ENCODE peak calls at places on chromosome 15, in five cellular contexts. Q is IMR-90, R is fibroblast of lung, U is MM.1S, G is thoracic aorta. E is an unnamed sample.
A peak's percentile ranks its signal among the peaks of the same experiment; 100 is the strongest.

GRCh38 chr15:92958105-92958504 is 58.0 kb downstream of the CHD2 start:
- DNase-seq in Q (peak; percentile 39), R (peak; percentile 92), U (no peak), G (no peak), E (no peak)

GRCh38 chr15:85828026-85828597 is 33.4 kb upstream of the KLHL25 start:
- DNase-seq in Q (no peak), R (no peak), U (no peak), G (no peak), E (no peak)

GRCh38 chr15:64111679-64112050 is 15.9 kb downstream of the SNX1 start:
- DNase-seq in Q (no peak), R (no peak), U (no peak), G (no peak), E (no peak)

GRCh38 chr15:96337354-96337990 is 7.0 kb downstream of the NR2F2 start:
- DNase-seq in Q (no peak), R (peak; percentile 31), U (no peak), G (no peak), E (no peak)

GRCh38 chr15:57149196-57149595 is 227.1 kb upstream of the CGNL1 start:
- DNase-seq in Q (peak; percentile 51), R (peak; percentile 38), U (no peak), G (no peak), E (no peak)

GRCh38 chr15:95940431-95940985 is 390.0 kb upstream of the NR2F2 start:
- DNase-seq in Q (no peak), R (no peak), U (no peak), G (no peak), E (no peak)

GRCh38 chr15:22979699-22980188 is 424 bp downstream of the CYFIP1 start:
- DNase-seq in Q (peak; percentile 25), R (peak; percentile 36), U (no peak), G (no peak), E (peak; percentile 60)

GRCh38 chr15:72999586-72999985 is 52.7 kb upstream of the NEO1 start:
- DNase-seq in Q (no peak), R (no peak), U (no peak), G (no peak), E (no peak)

GRCh38 chr15:100468265-100468664 is 60.5 kb downstream of the CERS3 start:
- DNase-seq in Q (no peak), R (peak; percentile 41), U (no peak), G (no peak), E (no peak)

GRCh38 chr15:60844431-60845174 is 365.7 kb upstream of the ICE2 start:
- DNase-seq in Q (no peak), R (no peak), U (no peak), G (no peak), E (no peak)

GRCh38 chr15:73908030-73908821 is 18.0 kb upstream of the LOXL1 start:
- DNase-seq in Q (peak; percentile 64), R (peak; percentile 54), U (peak; percentile 68), G (peak; percentile 58), E (peak; percentile 82)

GRCh38 chr15:41866263-41866703 is 27.6 kb downstream of the SPTBN5 start:
- DNase-seq in Q (no peak), R (no peak), U (no peak), G (no peak), E (no peak)

GRCh38 chr15:65937476-65937875 is 68.2 kb downstream of the RAB11A start:
- DNase-seq in Q (peak; percentile 15), R (peak; percentile 38), U (no peak), G (no peak), E (no peak)

GRCh38 chr15:50816191-50816590 is 50.7 kb upstream of the SPPL2A start:
- DNase-seq in Q (no peak), R (no peak), U (no peak), G (no peak), E (no peak)

GRCh38 chr15:67091966-67092677 is 26.7 kb downstream of the SMAD3 start:
- DNase-seq in Q (no peak), R (no peak), U (no peak), G (no peak), E (no peak)

GRCh38 chr15:92693922-92694331 is 38.4 kb upstream of the FAM174B start:
- DNase-seq in Q (peak; percentile 3), R (peak; percentile 3), U (no peak), G (no peak), E (no peak)

GRCh38 chr15:74653426-74654082 is 37.9 kb downstream of the CLK3 start:
- DNase-seq in Q (peak; percentile 59), R (peak; percentile 88), U (no peak), G (no peak), E (no peak)

GRCh38 chr15:100601158-100601557 is 826 bp downstream of the LINS1 start:
- DNase-seq in Q (no peak), R (peak; percentile 19), U (peak; percentile 32), G (no peak), E (no peak)

GRCh38 chr15:92141607-92142006 is 252.1 kb upstream of the ST8SIA2 start:
- DNase-seq in Q (no peak), R (no peak), U (no peak), G (no peak), E (no peak)

GRCh38 chr15:26866298-26867198 is at the start of gene GABRA5:
- DNase-seq in Q (peak; percentile 20), R (peak; percentile 72), U (no peak), G (no peak), E (no peak)
- TF ChIP-seq CTCF in Q (peak; percentile 15), R (no peak), U (no peak), G (no peak), E (no peak)

GRCh38 chr15:25184356-25185155 is 229.8 kb downstream of the SNRPN start:
- DNase-seq in Q (no peak), R (no peak), U (no peak), G (no peak), E (no peak)

GRCh38 chr15:25182098-25182478 is 227.3 kb downstream of the SNRPN start:
- DNase-seq in Q (no peak), R (no peak), U (no peak), G (no peak), E (no peak)

GRCh38 chr15:25183581-25184330 is 229.0 kb downstream of the SNRPN start:
- DNase-seq in Q (no peak), R (no peak), U (no peak), G (no peak), E (no peak)

GRCh38 chr15:25181290-25182097 is 226.7 kb downstream of the SNRPN start:
- DNase-seq in Q (no peak), R (no peak), U (no peak), G (no peak), E (no peak)

DNA sequence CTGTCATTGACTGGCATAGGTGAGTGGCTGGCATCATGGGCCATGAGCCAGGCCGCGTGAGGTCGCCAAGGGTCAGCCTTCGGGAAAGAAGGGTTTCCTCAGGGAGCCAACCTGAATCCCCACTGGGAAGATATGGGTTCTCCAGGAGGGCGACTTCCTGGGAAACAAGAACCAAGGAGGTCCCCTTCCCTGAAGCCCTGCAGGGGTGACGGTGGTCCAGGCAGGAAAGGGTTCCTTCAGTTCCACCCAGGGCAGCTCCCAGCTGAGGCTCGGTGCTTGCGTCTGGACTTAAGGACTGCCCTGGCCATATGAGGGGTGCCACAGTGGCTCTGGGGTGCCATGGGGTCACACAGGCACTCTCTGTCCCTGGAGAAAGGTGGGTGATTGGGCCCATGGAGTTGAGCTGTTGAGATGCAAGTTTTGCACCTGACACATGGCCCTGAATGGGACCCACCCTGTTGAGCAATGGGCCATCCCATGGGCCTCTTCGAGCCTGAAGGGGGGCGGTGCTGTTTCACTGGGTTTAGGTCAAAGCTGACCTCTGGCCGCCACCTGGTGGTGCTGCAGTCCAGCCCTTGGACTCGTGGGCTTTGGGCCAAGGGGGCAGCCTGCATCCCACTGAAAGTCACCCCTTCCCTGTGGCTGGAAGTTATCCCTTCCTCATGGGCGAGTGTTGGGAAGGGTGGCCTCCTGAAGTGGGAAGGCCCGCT is 228.1 kb downstream of the SNRPN start:
- DNase-seq in Q (no peak), R (no peak), U (no peak), G (no peak), E (no peak)
- TF ChIP-seq CTCF in Q (no peak), R (no peak), U (no peak), G (no peak), E (no peak)

DNA sequence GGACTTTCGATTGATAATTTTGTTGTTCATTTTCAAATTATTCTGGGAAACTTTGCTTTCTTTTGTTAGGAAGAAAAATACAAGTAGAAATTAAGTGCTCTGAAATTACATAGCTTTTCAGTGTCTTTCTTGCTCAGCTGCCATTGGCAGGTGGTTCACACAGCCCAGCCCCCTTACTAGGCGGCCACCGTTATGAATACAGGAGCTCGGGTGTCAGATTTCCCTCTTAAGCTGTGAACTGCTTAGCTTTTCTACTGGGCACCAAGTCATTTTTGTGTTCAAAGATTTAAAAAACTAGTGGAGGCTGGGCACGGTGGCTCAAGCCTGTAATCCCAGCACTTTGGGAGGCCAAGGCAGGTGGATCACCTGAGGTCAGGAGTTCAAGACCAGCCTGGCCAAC is 55.2 kb downstream of the HMG20A start:
- DNase-seq in Q (no peak), R (no peak), U (no peak), G (no peak), E (no peak)
- TF ChIP-seq CTCF in Q (no peak), R (no peak), U (no peak), G (no peak), E (no peak)

GRCh38 chr15:40098489-40099261 is 10.0 kb downstream of the BMF start:
- DNase-seq in Q (peak; percentile 98), R (peak; percentile 97), U (peak; percentile 93), G (peak; percentile 67), E (peak; percentile 87)
- TF ChIP-seq CTCF in Q (no peak), R (no peak), U (no peak), G (no peak), E (no peak)

GRCh38 chr15:30865257-30865656 is 38.5 kb upstream of the FAN1 start:
- DNase-seq in Q (no peak), R (no peak), U (no peak), G (no peak), E (no peak)

GRCh38 chr15:30859091-30859874 is 44.4 kb upstream of the FAN1 start:
- DNase-seq in Q (peak; percentile 29), R (peak; percentile 16), U (peak; percentile 30), G (no peak), E (peak; percentile 39)
- TF ChIP-seq CTCF in Q (peak; percentile 62), R (peak; percentile 71), U (peak; percentile 64), G (peak; percentile 47), E (peak; percentile 47)

E was measured in GM13976.